ENCODE peak calls at places on chromosomes 1 and 21, in five cellular contexts. One of them, this sample, is unnamed. For H3K36me3, the result is how much of the 10 kb centered on the place peaks cover.

GRCh38 chr1:155007253-155007828 is 4.7 kb downstream of the ZBTB7B start:
- DNase-seq in vagina: no peak
- DNase-seq in H1: no peak
- DNase-seq in K562: no peak
- DNase-seq in breast epithelium: peak
- DNase-seq in this sample: no peak

GRCh38 chr1:16141573-16142336 is 14.1 kb downstream of the EPHA2 start:
- DNase-seq in vagina: no peak
- DNase-seq in H1: no peak
- DNase-seq in K562: no peak
- DNase-seq in breast epithelium: no peak
- DNase-seq in this sample: no peak

GRCh38 chr21:40687625-40688024 is 159.3 kb downstream of the DSCAM start:
- DNase-seq in vagina: no peak
- DNase-seq in H1: no peak
- DNase-seq in K562: no peak
- DNase-seq in breast epithelium: no peak
- DNase-seq in this sample: no peak

GRCh38 chr1:244395965-244396364 is 55.7 kb downstream of the ADSS2 start:
- DNase-seq in vagina: no peak
- DNase-seq in H1: no peak
- DNase-seq in K562: peak
- DNase-seq in breast epithelium: no peak
- DNase-seq in this sample: no peak

GRCh38 chr21:29511076-29511475 is 212.4 kb downstream of the BACH1 start:
- DNase-seq in vagina: no peak
- DNase-seq in H1: no peak
- DNase-seq in K562: no peak
- DNase-seq in breast epithelium: no peak
- DNase-seq in this sample: no peak

GRCh38 chr1:1020000-1020404 is at the start of gene AGRN:
- DNase-seq in vagina: no peak
- DNase-seq in H1: no peak
- DNase-seq in K562: no peak
- DNase-seq in breast epithelium: no peak
- DNase-seq in this sample: no peak

GRCh38 chr1:1623631-1624442 is 8.1 kb upstream of the MMP23B start:
- DNase-seq in vagina: no peak
- DNase-seq in H1: no peak
- DNase-seq in K562: no peak
- DNase-seq in breast epithelium: no peak
- DNase-seq in this sample: no peak

GRCh38 chr1:227928811-227929375 is 18.8 kb downstream of the WNT9A start:
- DNase-seq in vagina: no peak
- DNase-seq in H1: no peak
- DNase-seq in K562: no peak
- DNase-seq in breast epithelium: no peak
- DNase-seq in this sample: no peak

GRCh38 chr1:199843856-199844255 is 183.7 kb upstream of the NR5A2 start:
- DNase-seq in vagina: no peak
- DNase-seq in H1: no peak
- DNase-seq in K562: no peak
- DNase-seq in breast epithelium: no peak
- DNase-seq in this sample: no peak

GRCh38 chr1:5980314-5981008 is 11.8 kb downstream of the NPHP4 start:
- DNase-seq in vagina: no peak
- DNase-seq in H1: peak
- DNase-seq in K562: peak
- DNase-seq in breast epithelium: no peak
- DNase-seq in this sample: peak

GRCh38 chr1:153985984-153986761 is at the start of gene RAB13:
- DNase-seq in vagina: peak
- DNase-seq in H1: peak
- DNase-seq in K562: peak
- DNase-seq in breast epithelium: peak
- DNase-seq in this sample: peak

GRCh38 chr1:116203936-116204335 is 92.7 kb downstream of the MAB21L3 start:
- DNase-seq in vagina: no peak
- DNase-seq in H1: no peak
- DNase-seq in K562: no peak
- DNase-seq in breast epithelium: no peak
- DNase-seq in this sample: no peak

DNA sequence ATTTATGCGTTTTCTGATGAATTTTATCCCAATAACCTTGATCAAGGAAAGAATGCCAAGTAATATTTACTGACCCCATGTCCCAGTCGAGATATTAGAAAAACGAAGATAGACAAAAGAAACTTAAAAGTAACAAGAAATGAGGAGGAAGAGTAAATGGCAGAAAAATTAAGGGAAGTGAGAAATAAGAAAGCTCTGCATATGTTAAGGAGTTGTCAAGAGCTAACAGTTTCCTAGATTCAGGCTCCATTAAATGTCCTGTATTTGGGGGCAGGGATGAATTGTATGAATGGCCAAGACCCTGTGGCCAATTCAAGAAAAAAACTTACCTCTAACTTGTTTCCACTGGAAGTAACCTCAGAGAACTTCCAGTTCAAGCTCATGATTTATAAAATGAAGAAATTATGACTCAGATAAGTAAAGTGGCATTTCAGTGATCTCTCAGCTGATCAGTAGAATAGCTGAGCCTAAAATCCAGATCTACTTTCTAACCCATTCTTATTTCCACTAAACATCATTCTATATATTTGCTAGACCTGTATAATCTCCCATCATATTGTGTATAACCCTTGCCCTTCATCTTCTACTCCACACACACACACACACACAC is 73.2 kb downstream of the ZC3H11B start:
- DNase-seq in vagina: no peak
- DNase-seq in H1: no peak
- DNase-seq in K562: no peak
- DNase-seq in breast epithelium: no peak
- DNase-seq in this sample: no peak
- TF ChIP-seq POLR2A in vagina: no peak
- TF ChIP-seq POLR2A in H1: no peak
- TF ChIP-seq POLR2A in K562: no peak
- TF ChIP-seq POLR2A in breast epithelium: no peak
- TF ChIP-seq POLR2A in this sample: no peak

GRCh38 chr1:200901350-200901749 is 6.7 kb downstream of the INAVA start:
- DNase-seq in vagina: no peak
- DNase-seq in H1: no peak
- DNase-seq in K562: no peak
- DNase-seq in breast epithelium: no peak
- DNase-seq in this sample: peak
- H3K36me3 ChIP-seq in vagina: under half
- H3K36me3 ChIP-seq in H1: under half
- H3K36me3 ChIP-seq in K562: under half
- H3K36me3 ChIP-seq in breast epithelium: under half
- H3K36me3 ChIP-seq in this sample: under half

DNA sequence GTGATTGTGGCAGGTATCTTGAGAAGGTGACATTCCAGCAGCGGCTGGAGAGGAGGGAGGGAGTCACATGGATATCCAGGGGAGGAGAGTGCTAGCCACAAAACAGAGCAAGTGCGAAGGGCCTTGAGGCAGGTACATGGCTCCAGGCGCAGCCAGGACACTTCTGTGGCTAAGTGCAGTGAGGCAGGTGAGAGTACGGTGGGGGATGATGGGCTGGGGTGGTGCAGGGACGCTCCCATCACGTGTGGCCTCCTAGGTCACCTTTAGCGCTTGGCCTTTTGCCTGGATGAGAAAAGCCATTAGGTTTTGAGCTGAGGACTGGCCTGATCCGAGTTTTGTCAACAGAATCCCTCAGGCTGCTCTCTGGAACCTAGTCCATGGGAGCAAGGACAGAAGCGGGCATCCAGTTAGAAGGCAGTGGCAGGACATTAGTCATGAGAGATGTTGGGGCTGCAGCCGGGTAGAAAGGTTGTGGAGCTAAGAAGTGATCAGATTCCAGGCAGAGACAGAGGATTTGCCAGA is 31.6 kb downstream of the SMYD2 start:
- DNase-seq in vagina: no peak
- DNase-seq in H1: no peak
- DNase-seq in K562: no peak
- DNase-seq in breast epithelium: no peak
- DNase-seq in this sample: no peak
- TF ChIP-seq POLR2A in vagina: no peak
- TF ChIP-seq POLR2A in H1: no peak
- TF ChIP-seq POLR2A in K562: no peak
- TF ChIP-seq POLR2A in breast epithelium: no peak
- TF ChIP-seq POLR2A in this sample: no peak

DNA sequence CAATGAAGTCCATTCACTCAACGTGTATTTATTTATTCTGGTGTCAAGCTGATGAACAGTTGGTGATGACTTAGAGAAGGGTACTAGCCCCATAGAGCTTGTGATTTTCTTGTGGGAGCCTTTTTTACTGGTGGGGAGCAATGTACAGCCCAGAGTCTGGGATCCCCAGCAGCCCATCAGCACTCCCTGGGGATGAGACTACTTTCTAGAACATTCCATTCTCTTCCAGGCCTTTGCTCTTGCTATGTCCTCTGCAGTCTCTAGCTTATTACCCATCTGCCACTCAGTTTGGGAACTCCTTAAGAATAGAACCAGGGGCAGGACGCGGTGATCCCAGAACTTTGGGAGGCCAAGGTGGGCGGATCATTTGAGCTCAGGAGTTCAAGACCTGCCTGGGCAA is 11.5 kb downstream of the SLC2A1 start:
- DNase-seq in vagina: no peak
- DNase-seq in H1: no peak
- DNase-seq in K562: no peak
- DNase-seq in breast epithelium: no peak
- DNase-seq in this sample: no peak
- H3K36me3 ChIP-seq in vagina: under half
- H3K36me3 ChIP-seq in H1: under half
- H3K36me3 ChIP-seq in K562: half or more
- H3K36me3 ChIP-seq in breast epithelium: under half
- H3K36me3 ChIP-seq in this sample: under half

GRCh38 chr1:150558761-150559626 is 9.8 kb downstream of the ADAMTSL4 start:
- DNase-seq in vagina: no peak
- DNase-seq in H1: no peak
- DNase-seq in K562: no peak
- DNase-seq in breast epithelium: no peak
- DNase-seq in this sample: peak
- TF ChIP-seq POLR2A in vagina: no peak
- TF ChIP-seq POLR2A in H1: no peak
- TF ChIP-seq POLR2A in K562: peak
- TF ChIP-seq POLR2A in breast epithelium: no peak
- TF ChIP-seq POLR2A in this sample: no peak

This sample was measured in sigmoid colon.